ENCODE peak calls at places on chromosome 11, in eight cellular contexts. One of them, this sample, is unnamed.

GRCh38 chr11:59614277-59615131 is 1.1 kb downstream of the OSBP start:
- DNase-seq in stimulated activated CD4-positive, alpha-beta T cell treated with anti-CD3 and anti-CD28 coated beads, Interleukin-2, amount 100 ng/mL, for 24 hours: no peak
- DNase-seq in head of caudate nucleus: no peak
- DNase-seq in stimulated activated CD8-positive, alpha-beta memory T cell treated with anti-CD3 and anti-CD28 coated beads, Interleukin-7, amount 100 ng/mL, for 48 hours: no peak
- DNase-seq in GM20000: no peak
- DNase-seq in left kidney: no peak
- DNase-seq in astrocyte of the spinal cord: no peak
- DNase-seq in NCI-H1417: no peak
- DNase-seq in this sample: no peak

GRCh38 chr11:7965386-7965785 is at the start of gene NLRP10:
- DNase-seq in stimulated activated CD4-positive, alpha-beta T cell treated with anti-CD3 and anti-CD28 coated beads, Interleukin-2, amount 100 ng/mL, for 24 hours: no peak
- DNase-seq in head of caudate nucleus: no peak
- DNase-seq in stimulated activated CD8-positive, alpha-beta memory T cell treated with anti-CD3 and anti-CD28 coated beads, Interleukin-7, amount 100 ng/mL, for 48 hours: no peak
- DNase-seq in GM20000: no peak
- DNase-seq in left kidney: no peak
- DNase-seq in astrocyte of the spinal cord: peak
- DNase-seq in NCI-H1417: no peak
- DNase-seq in this sample: no peak

GRCh38 chr11:3856856-3857553 is 1.5 kb downstream of the STIM1 start:
- DNase-seq in stimulated activated CD4-positive, alpha-beta T cell treated with anti-CD3 and anti-CD28 coated beads, Interleukin-2, amount 100 ng/mL, for 24 hours: no peak
- DNase-seq in head of caudate nucleus: no peak
- DNase-seq in stimulated activated CD8-positive, alpha-beta memory T cell treated with anti-CD3 and anti-CD28 coated beads, Interleukin-7, amount 100 ng/mL, for 48 hours: no peak
- DNase-seq in GM20000: no peak
- DNase-seq in left kidney: no peak
- DNase-seq in astrocyte of the spinal cord: no peak
- DNase-seq in NCI-H1417: no peak
- DNase-seq in this sample: no peak

GRCh38 chr11:8604078-8604723 is 10.2 kb upstream of the STK33 start:
- DNase-seq in stimulated activated CD4-positive, alpha-beta T cell treated with anti-CD3 and anti-CD28 coated beads, Interleukin-2, amount 100 ng/mL, for 24 hours: peak
- DNase-seq in head of caudate nucleus: no peak
- DNase-seq in stimulated activated CD8-positive, alpha-beta memory T cell treated with anti-CD3 and anti-CD28 coated beads, Interleukin-7, amount 100 ng/mL, for 48 hours: peak
- DNase-seq in GM20000: peak
- DNase-seq in left kidney: peak
- DNase-seq in astrocyte of the spinal cord: peak
- DNase-seq in NCI-H1417: no peak
- DNase-seq in this sample: peak

GRCh38 chr11:65604258-65604657 is 8.7 kb upstream of the KCNK7 start:
- DNase-seq in stimulated activated CD4-positive, alpha-beta T cell treated with anti-CD3 and anti-CD28 coated beads, Interleukin-2, amount 100 ng/mL, for 24 hours: no peak
- DNase-seq in head of caudate nucleus: no peak
- DNase-seq in stimulated activated CD8-positive, alpha-beta memory T cell treated with anti-CD3 and anti-CD28 coated beads, Interleukin-7, amount 100 ng/mL, for 48 hours: no peak
- DNase-seq in GM20000: no peak
- DNase-seq in left kidney: no peak
- DNase-seq in astrocyte of the spinal cord: no peak
- DNase-seq in NCI-H1417: no peak
- DNase-seq in this sample: no peak

GRCh38 chr11:117823294-117823940 is 1.1 kb downstream of the FXYD2 start:
- DNase-seq in stimulated activated CD4-positive, alpha-beta T cell treated with anti-CD3 and anti-CD28 coated beads, Interleukin-2, amount 100 ng/mL, for 24 hours: no peak
- DNase-seq in head of caudate nucleus: no peak
- DNase-seq in stimulated activated CD8-positive, alpha-beta memory T cell treated with anti-CD3 and anti-CD28 coated beads, Interleukin-7, amount 100 ng/mL, for 48 hours: no peak
- DNase-seq in GM20000: no peak
- DNase-seq in left kidney: peak
- DNase-seq in astrocyte of the spinal cord: no peak
- DNase-seq in NCI-H1417: no peak
- DNase-seq in this sample: peak

GRCh38 chr11:68025047-68025446 is 5.4 kb upstream of the NDUFS8 start:
- DNase-seq in stimulated activated CD4-positive, alpha-beta T cell treated with anti-CD3 and anti-CD28 coated beads, Interleukin-2, amount 100 ng/mL, for 24 hours: no peak
- DNase-seq in head of caudate nucleus: no peak
- DNase-seq in stimulated activated CD8-positive, alpha-beta memory T cell treated with anti-CD3 and anti-CD28 coated beads, Interleukin-7, amount 100 ng/mL, for 48 hours: no peak
- DNase-seq in GM20000: no peak
- DNase-seq in left kidney: no peak
- DNase-seq in astrocyte of the spinal cord: no peak
- DNase-seq in NCI-H1417: no peak
- DNase-seq in this sample: peak

GRCh38 chr11:110435780-110436717 is 6.3 kb downstream of the FDX1 start:
- DNase-seq in stimulated activated CD4-positive, alpha-beta T cell treated with anti-CD3 and anti-CD28 coated beads, Interleukin-2, amount 100 ng/mL, for 24 hours: no peak
- DNase-seq in head of caudate nucleus: no peak
- DNase-seq in stimulated activated CD8-positive, alpha-beta memory T cell treated with anti-CD3 and anti-CD28 coated beads, Interleukin-7, amount 100 ng/mL, for 48 hours: no peak
- DNase-seq in GM20000: no peak
- DNase-seq in left kidney: no peak
- DNase-seq in astrocyte of the spinal cord: no peak
- DNase-seq in NCI-H1417: no peak
- DNase-seq in this sample: no peak